ENCODE peak calls at places on chromosomes 16 and 17, in ten cellular contexts. C is body of pancreas, M is hepatocyte, Q is gastrocnemius medialis, U is heart right ventricle, E is mammary epithelial cell, L is cardiac muscle cell, H is AG04450, S is upper lobe of left lung, B is upper lobe of right lung. V is an unnamed sample.

GRCh38 chr16:70649300-70649699 is 2.9 kb downstream of the IL34 start:
- DNase-seq in B (no peak), Q (no peak), H (no peak), C (no peak), L (no peak), E (no peak), S (no peak), U (no peak), M (no peak), V (no peak)

GRCh38 chr17:535165-535564 is 179.5 kb downstream of the VPS53 start:
- DNase-seq in B (no peak), E (no peak), L (no peak), H (no peak), S (no peak), Q (no peak), M (no peak), U (no peak), C (no peak), V (no peak)

GRCh38 chr16:30068750-30069574 is 3.4 kb downstream of the ALDOA start:
- DNase-seq in H (no peak), C (peak; percentile 23), U (no peak), M (no peak), S (no peak), E (peak; percentile 29), B (no peak), L (no peak), Q (no peak), V (peak; percentile 59)

GRCh38 chr16:79542196-79542859 is 58.2 kb downstream of the MAF start:
- DNase-seq in C (peak; percentile 66), M (no peak), E (no peak), S (no peak), U (peak; percentile 77), H (no peak), Q (peak; percentile 55), L (no peak), B (no peak), V (peak; percentile 83)

GRCh38 chr16:49649013-49649785 is 206.7 kb downstream of the ZNF423 start:
- DNase-seq in C (peak; percentile 39), H (no peak), Q (no peak), B (no peak), M (no peak), S (no peak), U (no peak), L (peak; percentile 78), E (no peak), V (no peak)

GRCh38 chr16:8644513-8645140 is 23.1 kb downstream of the METTL22 start:
- DNase-seq in H (no peak), Q (no peak), E (no peak), S (peak; percentile 78), M (no peak), B (peak; percentile 75), U (peak; percentile 21), L (no peak), C (peak; percentile 35), V (no peak)

GRCh38 chr16:70395345-70395901 is 43.5 kb downstream of the ST3GAL2 start:
- DNase-seq in Q (peak; percentile 29), H (no peak), M (peak; percentile 78), E (peak; percentile 21), S (no peak), U (peak; percentile 59), L (peak; percentile 56), B (peak; percentile 91), C (peak; percentile 74), V (peak; percentile 71)

GRCh38 chr17:43453331-43453812 is 30.4 kb upstream of the DHX8 start:
- DNase-seq in Q (no peak), S (no peak), H (no peak), L (no peak), C (no peak), U (peak; percentile 40), B (no peak), M (no peak), E (no peak), V (no peak)

GRCh38 chr16:68267612-68268405 is 3.5 kb downstream of the SLC7A6 start:
- DNase-seq in L (no peak), S (no peak), Q (no peak), B (no peak), H (no peak), M (no peak), E (no peak), U (no peak), C (no peak), V (no peak)

GRCh38 chr16:66541388-66542360 is 8.2 kb downstream of the TK2 start:
- DNase-seq in E (no peak), Q (no peak), M (no peak), H (no peak), U (no peak), S (no peak), L (no peak), B (no peak), C (no peak), V (no peak)

GRCh38 chr17:64599187-64599676 is 62.9 kb downstream of the SMURF2 start:
- DNase-seq in Q (no peak), C (peak; percentile 5), L (no peak), S (no peak), U (no peak), E (no peak), M (no peak), B (no peak), H (no peak), V (no peak)

GRCh38 chr17:15967706-15968399 is 22.9 kb downstream of the ADORA2B start:
- DNase-seq in H (no peak), U (no peak), Q (no peak), S (no peak), E (no peak), C (no peak), M (no peak), B (no peak), L (no peak), V (no peak)

GRCh38 chr17:76250141-76250540 is 9.8 kb upstream of the RNF157 start:
- DNase-seq in C (no peak), E (no peak), S (no peak), H (no peak), L (no peak), Q (no peak), B (no peak), M (no peak), U (no peak), V (no peak)

GRCh38 chr17:5183410-5183793 is 8.3 kb downstream of the ZNF594 start:
- DNase-seq in B (no peak), S (no peak), M (no peak), H (no peak), Q (no peak), E (no peak), C (no peak), U (no peak), L (no peak), V (no peak)
- H3K4me3 ChIP-seq in B (no peak overlapping the region), S (no peak overlapping the region), M (no peak overlapping the region), H (no peak overlapping the region), Q (no peak overlapping the region), E (no peak overlapping the region), C (no peak overlapping the region), U (no peak overlapping the region), L (no peak overlapping the region), V (no peak overlapping the region)

DNA sequence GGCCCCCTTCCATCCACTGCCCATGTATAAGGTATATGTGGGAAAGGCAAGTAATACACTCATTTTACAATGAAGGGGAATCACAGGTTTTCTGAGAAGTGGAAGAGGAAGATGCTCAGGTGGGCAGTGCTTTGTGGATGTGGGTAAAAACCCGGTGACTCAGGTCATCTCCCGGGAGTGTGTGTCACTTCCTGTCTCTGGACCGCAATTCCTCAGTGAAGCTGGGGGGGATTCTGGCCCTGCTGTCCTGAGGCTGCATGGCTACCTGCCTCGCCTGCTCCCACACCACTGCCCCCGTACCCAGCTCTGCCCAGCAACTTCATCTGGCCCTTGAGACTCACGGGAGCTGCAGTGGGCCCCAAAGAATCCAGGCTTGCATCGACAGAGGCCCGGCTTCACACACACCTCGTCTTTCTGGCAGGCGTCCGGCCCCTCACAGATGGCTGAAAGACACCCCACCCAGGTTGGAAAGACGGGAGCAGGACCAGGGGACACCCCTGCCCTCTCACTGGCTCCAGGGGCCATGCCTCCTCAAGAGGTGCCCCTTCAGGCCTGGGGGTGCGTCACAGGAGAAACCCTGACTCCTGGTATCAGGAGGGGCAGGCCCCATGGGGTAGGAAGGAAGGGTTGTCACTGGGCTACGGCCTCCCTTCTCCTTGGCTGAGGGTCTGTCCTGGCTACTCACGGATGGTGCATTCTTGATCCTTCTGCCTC is 882 bp downstream of the SCARF1 start:
- DNase-seq in U (peak; percentile 49), E (peak; percentile 82), C (no peak), L (peak; percentile 25), S (no peak), Q (no peak), M (no peak), H (no peak), B (no peak), V (no peak)
- TF ChIP-seq CTCF in U (no peak), E (no peak), C (no peak), L (no peak), S (no peak), Q (no peak), M (no peak), H (no peak), B (no peak), V (no peak)

DNA sequence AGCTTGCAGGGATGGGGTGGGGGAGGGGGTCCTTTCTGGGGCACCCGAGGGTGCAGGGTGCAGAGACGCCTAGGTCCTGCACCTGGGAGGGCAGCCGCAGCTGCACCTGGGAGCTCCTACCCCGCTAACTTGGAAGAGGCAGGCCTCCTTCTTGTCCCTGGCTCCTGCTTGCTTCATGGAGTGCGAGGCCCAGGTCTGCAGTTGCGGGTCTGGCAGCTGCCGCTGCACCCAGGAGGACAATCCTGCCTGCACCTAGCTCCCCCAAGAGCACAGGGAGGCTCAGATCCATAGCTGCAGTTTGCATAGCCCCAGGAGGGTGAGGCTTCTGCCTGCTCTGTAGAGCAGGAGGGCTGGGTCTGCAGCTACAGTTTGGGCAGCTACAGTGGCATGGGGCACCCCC is 26.6 kb downstream of the GNGT2 start:
- DNase-seq in E (no peak), Q (no peak), C (no peak), U (no peak), B (no peak), H (no peak), L (no peak), M (no peak), S (peak; percentile 62), V (no peak)
- H3K9me3 ChIP-seq in E (peaks cover 12% of the 10 kb centered on the region), Q (no peaks in the 10 kb centered on the region), C (no peaks in the 10 kb centered on the region), U (peaks cover 8% of the 10 kb centered on the region), B (peaks cover 5% of the 10 kb centered on the region), H (peaks cover 17% of the 10 kb centered on the region), L (no peaks in the 10 kb centered on the region), M (no peaks in the 10 kb centered on the region), S (no peaks in the 10 kb centered on the region), V (no peaks in the 10 kb centered on the region)

GRCh38 chr17:66304304-66305174 is 2.1 kb downstream of the PRKCA start:
- DNase-seq in E (peak; percentile 33), U (no peak), B (no peak), C (no peak), H (no peak), Q (no peak), S (no peak), L (peak; percentile 41), M (no peak), V (no peak)
- H3K4me3 ChIP-seq in E (no peak overlapping the region), U (peak overlapping the region; percentile 97), B (peak overlapping the region; percentile 90), C (no peak overlapping the region), H (peak overlapping the region; percentile 84), Q (peak overlapping the region; percentile 72), S (no peak overlapping the region), L (peak overlapping the region; percentile 61), M (peak overlapping the region; percentile 27), V (peak overlapping the region; percentile 90)

GRCh38 chr17:34998205-34998604 is 17.9 kb downstream of the LIG3 start:
- DNase-seq in C (peak; percentile 77), L (peak; percentile 78), H (peak; percentile 51), M (peak; percentile 76), E (peak; percentile 57), Q (peak; percentile 38), B (peak; percentile 77), S (peak; percentile 73), U (peak; percentile 59), V (peak; percentile 68)
- TF ChIP-seq CTCF in C (peak; percentile 88), L (peak; percentile 82), H (peak; percentile 93), M (peak; percentile 62), E (peak; percentile 95), Q (peak; percentile 59), B (peak; percentile 56), S (peak; percentile 82), U (peak; percentile 61), V (peak; percentile 66)